ENCODE peak calls at places on chromosomes 2 and 18, in four cellular contexts. J is NCI-H1105 treated with DMSO at 0.1 percent for 48 hours, Z is mammary epithelial cell, Y is stromal cell of bone marrow. X is an unnamed sample.

GRCh38 chr2:232981767-232982360 is 31.2 kb downstream of the NGEF start:
- DNase-seq in J (no peak), Z (no peak), Y (no peak), X (no peak)

GRCh38 chr2:148900350-148900749 is 25.3 kb downstream of the KIF5C start:
- DNase-seq in J (peak), Z (no peak), Y (no peak), X (no peak)

GRCh38 chr18:48815581-48816324 is 135.0 kb downstream of the SMAD7 start:
- DNase-seq in J (no peak), Z (no peak), Y (peak), X (no peak)

GRCh38 chr2:150127271-150127990 is 360.0 kb downstream of the RND3 start:
- DNase-seq in J (no peak), Z (no peak), Y (no peak), X (no peak)

GRCh38 chr18:45657357-45658335 is 42.4 kb downstream of the SLC14A2 start:
- DNase-seq in J (no peak), Z (peak), Y (peak), X (no peak)

GRCh38 chr2:95265182-95265581 is 9.1 kb upstream of the PROM2 start:
- DNase-seq in J (no peak), Z (no peak), Y (no peak), X (no peak)

GRCh38 chr2:42878581-42878980 is 86.2 kb upstream of the HAAO start:
- DNase-seq in J (no peak), Z (peak), Y (no peak), X (no peak)

GRCh38 chr18:5317186-5317585 is 21.7 kb upstream of the ZBTB14 start:
- DNase-seq in J (no peak), Z (no peak), Y (no peak), X (no peak)

GRCh38 chr2:217142649-217143266 is 282.9 kb upstream of the TNP1 start:
- DNase-seq in J (peak), Z (peak), Y (no peak), X (no peak)

GRCh38 chr18:6885992-6886823 is 156.7 kb downstream of the ARHGAP28 start:
- DNase-seq in J (peak), Z (peak), Y (no peak), X (peak)

GRCh38 chr2:145598434-145598833 is 1078.5 kb upstream of the ZEB2 start:
- DNase-seq in J (no peak), Z (peak), Y (peak), X (no peak)

GRCh38 chr2:11177871-11178598 is 22.8 kb downstream of the SLC66A3 start:
- DNase-seq in J (peak), Z (no peak), Y (no peak), X (no peak)

GRCh38 chr2:240149943-240150784 is 9.7 kb upstream of the OTOS start:
- DNase-seq in J (peak), Z (no peak), Y (peak), X (no peak)

GRCh38 chr2:85536479-85536878 is 2.5 kb upstream of the MAT2A start:
- DNase-seq in J (no peak), Z (peak), Y (peak), X (no peak)

GRCh38 chr18:29840101-29840500 is 1202.4 kb downstream of the DSC3 start:
- DNase-seq in J (no peak), Z (peak), Y (no peak), X (peak)

GRCh38 chr2:111534816-111535803 is 348.9 kb downstream of the ANAPC1 start:
- DNase-seq in J (no peak), Z (peak), Y (peak), X (peak)

GRCh38 chr2:174121612-174122011 is 126.7 kb downstream of the OLA1 start:
- DNase-seq in J (peak), Z (peak), Y (no peak), X (no peak)